ENCODE peak calls at places on chromosomes 11 and 22, in five cellular contexts. U, J, W, T and B are unnamed samples.
A peak's percentile ranks its signal among the peaks of the same experiment; 100 is the strongest.

GRCh38 chr11:13329670-13330401 is 52.2 kb downstream of the BMAL1 start:
- DNase-seq in U (peak; percentile 13), J (no peak), W (no peak), T (no peak), B (no peak)

GRCh38 chr11:80993561-80993960 is 1552.7 kb upstream of the TENM4 start:
- DNase-seq in U (no peak), J (no peak), W (no peak), T (no peak), B (peak; percentile 56)

GRCh38 chr22:26445577-26446275 is 16.7 kb downstream of the ASPHD2 start:
- DNase-seq in U (no peak), J (no peak), W (no peak), T (no peak), B (peak; percentile 27)

GRCh38 chr22:17370036-17370765 is 941 bp downstream of the CECR2 start:
- DNase-seq in U (no peak), J (no peak), W (no peak), T (no peak), B (peak; percentile 51)

GRCh38 chr11:8671651-8672062 is 10.8 kb downstream of the TRIM66 start:
- DNase-seq in U (no peak), J (no peak), W (no peak), T (no peak), B (no peak)

GRCh38 chr11:11072067-11072466 is 214.2 kb upstream of the ZBED5 start:
- DNase-seq in U (no peak), J (no peak), W (no peak), T (no peak), B (peak; percentile 68)

GRCh38 chr11:250740-251299 is 14.0 kb downstream of the PSMD13 start:
- DNase-seq in U (peak; percentile 30), J (no peak), W (peak; percentile 68), T (no peak), B (peak; percentile 85)

GRCh38 chr11:22194907-22195306 is 2.0 kb downstream of the ANO5 start:
- DNase-seq in U (no peak), J (no peak), W (no peak), T (no peak), B (no peak)

GRCh38 chr11:35802672-35803071 is 140.1 kb downstream of the TRIM44 start:
- DNase-seq in U (no peak), J (no peak), W (no peak), T (no peak), B (no peak)

GRCh38 chr11:7538466-7539454 is 25.0 kb downstream of the PPFIBP2 start:
- DNase-seq in U (no peak), J (no peak), W (no peak), T (no peak), B (no peak)

GRCh38 chr11:80388133-80388532 is 947.3 kb upstream of the TENM4 start:
- DNase-seq in U (no peak), J (no peak), W (no peak), T (no peak), B (peak; percentile 9)

DNA sequence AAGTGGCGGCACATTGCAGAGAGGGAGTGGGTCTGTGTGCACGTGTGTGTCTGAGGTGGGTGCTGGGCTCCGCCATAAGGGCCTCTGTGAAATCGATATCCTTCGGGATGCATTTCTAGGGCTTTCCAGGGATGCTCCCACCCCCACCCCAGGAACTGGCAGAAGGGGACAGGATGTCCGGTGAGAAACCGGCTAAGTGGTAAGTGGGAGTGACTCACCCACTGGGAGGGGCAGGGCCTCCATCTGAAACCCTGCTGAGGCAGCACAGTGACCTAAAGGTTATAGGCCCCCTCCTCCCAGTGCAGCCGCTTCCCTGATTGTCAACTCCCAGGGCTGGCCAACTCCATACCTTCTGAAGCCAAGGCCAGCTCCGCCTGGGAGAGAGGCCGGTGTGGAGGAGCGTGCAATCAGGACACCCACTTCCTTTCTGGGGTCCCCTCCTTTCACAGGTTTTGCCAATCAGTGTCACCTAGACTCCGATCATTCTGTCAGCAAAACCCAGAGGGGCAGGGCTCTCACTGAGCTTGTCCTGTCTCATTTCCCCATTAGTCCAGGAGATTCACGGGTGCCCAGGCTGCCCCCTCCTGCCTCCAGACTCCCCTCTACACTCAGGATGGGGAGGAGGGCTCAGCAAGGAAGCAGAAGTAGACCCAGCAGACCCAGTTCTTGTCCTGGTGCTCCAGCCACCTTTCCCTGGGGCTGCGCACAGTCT is 44.5 kb downstream of the NECTIN1 start:
- DNase-seq in U (peak; percentile 13), J (peak; percentile 46), W (peak; percentile 31), T (no peak), B (no peak)
- TF ChIP-seq JUNB in U (no peak), J (no peak), W (no peak), T (no peak), B (no peak)

GRCh38 chr11:67371549-67372231 is 1.7 kb downstream of the CLCF1 start:
- DNase-seq in U (peak; percentile 72), J (peak; percentile 34), W (peak; percentile 63), T (no peak), B (peak; percentile 77)
- TF ChIP-seq JUNB in U (no peak), J (no peak), W (no peak), T (no peak), B (no peak)

GRCh38 chr11:122007611-122008071 is 108.4 kb downstream of the BLID start:
- DNase-seq in U (no peak), J (no peak), W (no peak), T (no peak), B (no peak)
- TF ChIP-seq JUNB in U (no peak), J (no peak), W (no peak), T (no peak), B (no peak)

GRCh38 chr11:75342966-75343870 is 8.2 kb downstream of the ARRB1 start:
- DNase-seq in U (peak; percentile 76), J (peak; percentile 95), W (peak; percentile 52), T (no peak), B (peak; percentile 79)
- TF ChIP-seq JUNB in U (no peak), J (no peak), W (no peak), T (no peak), B (no peak)